ENCODE peak calls at places on chromosome 4, in nine cellular contexts. U is T1000; Q is astrocyte of the spinal cord; O is A172; W is NCI-H510A treated with DMSO at 0.1 percent for 48 hours; E is HEK293T; K is stimulated activated CD4-positive, alpha-beta T cell treated with anti-CD3 and anti-CD28 coated beads, Interleukin-4, amount 100 ng/mL, for 24 hours; Y is amniotic stem cell; D is activated naive CD8-positive, alpha-beta T cell treated with anti-CD3 and anti-CD28 coated beads, Interleukin-2, amount 50 U/mL, for 24 hours. X is an unnamed sample.

GRCh38 chr4:159052315-159052714 is 50.6 kb upstream of the RAPGEF2 start:
- DNase-seq in D (no peak), Q (no peak), O (no peak), Y (no peak), U (no peak), W (no peak), E (no peak), K (no peak), X (no peak)

GRCh38 chr4:139416073-139416673 is 37.7 kb upstream of the RAB33B start:
- DNase-seq in Y (no peak), U (no peak), E (peak), K (peak), O (peak), W (peak), D (no peak), Q (peak), X (peak)

GRCh38 chr4:87025614-87026041 is 90.8 kb downstream of the AFF1 start:
- DNase-seq in W (peak), Y (no peak), E (no peak), Q (no peak), O (no peak), U (no peak), D (no peak), K (no peak), X (no peak)

GRCh38 chr4:153294631-153295030 is 49.9 kb upstream of the MND1 start:
- DNase-seq in U (no peak), E (no peak), K (no peak), W (no peak), O (no peak), Y (no peak), D (no peak), Q (no peak), X (peak)

GRCh38 chr4:151600432-151600831 is 160.4 kb downstream of the GATB start:
- DNase-seq in E (no peak), Y (no peak), O (no peak), U (no peak), Q (no peak), W (no peak), D (no peak), K (no peak), X (no peak)

GRCh38 chr4:15469402-15470148 is at the start of gene CC2D2A:
- DNase-seq in W (peak), Q (peak), D (no peak), U (no peak), Y (peak), O (peak), E (peak), K (no peak), X (peak)

GRCh38 chr4:83569967-83570366 is 34.1 kb downstream of the GPAT3 start:
- DNase-seq in Y (no peak), E (no peak), W (no peak), Q (no peak), D (no peak), K (no peak), U (peak), O (no peak), X (no peak)

GRCh38 chr4:52298444-52298843 is 247.3 kb downstream of the SPATA18 start:
- DNase-seq in U (peak), O (no peak), Y (no peak), E (no peak), K (no peak), W (no peak), D (no peak), Q (no peak), X (no peak)

GRCh38 chr4:114659386-114660008 is 60.9 kb downstream of the UGT8 start:
- DNase-seq in Y (peak), W (peak), E (peak), Q (peak), O (peak), D (peak), K (peak), U (no peak), X (peak)

GRCh38 chr4:21811576-21811975 is 137.0 kb downstream of the KCNIP4 start:
- DNase-seq in Y (no peak), K (no peak), E (no peak), D (no peak), O (no peak), W (no peak), Q (no peak), U (no peak), X (peak)

GRCh38 chr4:102454981-102455690 is 46.0 kb upstream of the NFKB1 start:
- DNase-seq in D (no peak), Q (no peak), W (no peak), O (no peak), U (no peak), Y (no peak), K (no peak), E (no peak), X (no peak)

GRCh38 chr4:80305466-80305865 is 30.1 kb upstream of the CFAP299 start:
- DNase-seq in Q (peak), K (no peak), U (no peak), E (no peak), W (no peak), Y (no peak), O (peak), D (no peak), X (peak)

GRCh38 chr4:105457997-105458396 is 15.9 kb downstream of the PPA2 start:
- DNase-seq in Y (no peak), Q (no peak), K (no peak), E (no peak), U (no peak), D (no peak), W (no peak), O (no peak), X (peak)

GRCh38 chr4:3251691-3252479 is 2.9 kb downstream of the MSANTD1 start:
- DNase-seq in K (no peak), Y (no peak), E (no peak), U (no peak), O (no peak), D (no peak), Q (no peak), W (no peak), X (no peak)

GRCh38 chr4:95095352-95095974 is 337.7 kb downstream of the BMPR1B start:
- DNase-seq in K (no peak), O (peak), Y (peak), D (no peak), W (peak), E (no peak), U (no peak), Q (peak), X (peak)